ENCODE peak calls at places on chromosomes 6 and 20, in nine cellular contexts. One of them, this sample, is unnamed.

GRCh38 chr20:50746138-50746940 is 15.0 kb downstream of the PARD6B start:
- DNase-seq in RWPE2: no peak
- DNase-seq in keratinocyte: no peak
- DNase-seq in HCT116: no peak
- DNase-seq in CD8-positive, alpha-beta T cell: no peak
- DNase-seq in HFFc6: peak; percentile 41
- DNase-seq in GM13976: no peak
- DNase-seq in cardiac muscle cell: peak; percentile 71
- DNase-seq in A549: no peak
- DNase-seq in this sample: no peak

GRCh38 chr6:15501806-15502450 is 160.9 kb downstream of the DTNBP1 start:
- DNase-seq in RWPE2: no peak
- DNase-seq in keratinocyte: no peak
- DNase-seq in HCT116: no peak
- DNase-seq in CD8-positive, alpha-beta T cell: no peak
- DNase-seq in HFFc6: no peak
- DNase-seq in GM13976: no peak
- DNase-seq in cardiac muscle cell: peak; percentile 95
- DNase-seq in A549: no peak
- DNase-seq in this sample: no peak

GRCh38 chr6:163707385-163708355 is 293.2 kb downstream of the QKI start:
- DNase-seq in RWPE2: no peak
- DNase-seq in keratinocyte: no peak
- DNase-seq in HCT116: no peak
- DNase-seq in CD8-positive, alpha-beta T cell: no peak
- DNase-seq in HFFc6: no peak
- DNase-seq in GM13976: peak; percentile 60
- DNase-seq in cardiac muscle cell: no peak
- DNase-seq in A549: no peak
- DNase-seq in this sample: peak; percentile 57

GRCh38 chr6:39169448-39170344 is 54.7 kb upstream of the SAYSD1 start:
- DNase-seq in RWPE2: no peak
- DNase-seq in keratinocyte: no peak
- DNase-seq in HCT116: no peak
- DNase-seq in CD8-positive, alpha-beta T cell: no peak
- DNase-seq in HFFc6: no peak
- DNase-seq in GM13976: no peak
- DNase-seq in cardiac muscle cell: no peak
- DNase-seq in A549: no peak
- DNase-seq in this sample: no peak

GRCh38 chr6:81531869-81532561 is 220.5 kb downstream of the TENT5A start:
- DNase-seq in RWPE2: no peak
- DNase-seq in keratinocyte: no peak
- DNase-seq in HCT116: no peak
- DNase-seq in CD8-positive, alpha-beta T cell: no peak
- DNase-seq in HFFc6: no peak
- DNase-seq in GM13976: no peak
- DNase-seq in cardiac muscle cell: no peak
- DNase-seq in A549: no peak
- DNase-seq in this sample: no peak

GRCh38 chr20:20276806-20277530 is 90.9 kb upstream of the INSM1 start:
- DNase-seq in RWPE2: no peak
- DNase-seq in keratinocyte: no peak
- DNase-seq in HCT116: no peak
- DNase-seq in CD8-positive, alpha-beta T cell: no peak
- DNase-seq in HFFc6: no peak
- DNase-seq in GM13976: no peak
- DNase-seq in cardiac muscle cell: no peak
- DNase-seq in A549: no peak
- DNase-seq in this sample: no peak

GRCh38 chr6:13454286-13455221 is 32.8 kb downstream of the GFOD1 start:
- DNase-seq in RWPE2: no peak
- DNase-seq in keratinocyte: no peak
- DNase-seq in HCT116: no peak
- DNase-seq in CD8-positive, alpha-beta T cell: peak; percentile 76
- DNase-seq in HFFc6: no peak
- DNase-seq in GM13976: peak; percentile 41
- DNase-seq in cardiac muscle cell: peak; percentile 61
- DNase-seq in A549: no peak
- DNase-seq in this sample: no peak

GRCh38 chr20:41645372-41645771 is 27.2 kb upstream of the CHD6 start:
- DNase-seq in RWPE2: peak; percentile 80
- DNase-seq in keratinocyte: peak; percentile 19
- DNase-seq in HCT116: no peak
- DNase-seq in CD8-positive, alpha-beta T cell: no peak
- DNase-seq in HFFc6: no peak
- DNase-seq in GM13976: no peak
- DNase-seq in cardiac muscle cell: no peak
- DNase-seq in A549: no peak
- DNase-seq in this sample: no peak

GRCh38 chr6:147287869-147288271 is 83.7 kb downstream of the STXBP5 start:
- DNase-seq in RWPE2: no peak
- DNase-seq in keratinocyte: no peak
- DNase-seq in HCT116: peak; percentile 8
- DNase-seq in CD8-positive, alpha-beta T cell: no peak
- DNase-seq in HFFc6: peak; percentile 40
- DNase-seq in GM13976: no peak
- DNase-seq in cardiac muscle cell: peak; percentile 67
- DNase-seq in A549: no peak
- DNase-seq in this sample: no peak

GRCh38 chr20:3753098-3753497 is 14.5 kb downstream of the ADISSP start:
- DNase-seq in RWPE2: no peak
- DNase-seq in keratinocyte: no peak
- DNase-seq in HCT116: peak; percentile 38
- DNase-seq in CD8-positive, alpha-beta T cell: peak; percentile 69
- DNase-seq in HFFc6: peak; percentile 47
- DNase-seq in GM13976: peak; percentile 86
- DNase-seq in cardiac muscle cell: peak; percentile 84
- DNase-seq in A549: peak; percentile 89
- DNase-seq in this sample: peak; percentile 82

GRCh38 chr6:88869263-88870023 is 94.0 kb downstream of the RNGTT start:
- DNase-seq in RWPE2: no peak
- DNase-seq in keratinocyte: no peak
- DNase-seq in HCT116: no peak
- DNase-seq in CD8-positive, alpha-beta T cell: no peak
- DNase-seq in HFFc6: peak; percentile 71
- DNase-seq in GM13976: no peak
- DNase-seq in cardiac muscle cell: no peak
- DNase-seq in A549: no peak
- DNase-seq in this sample: no peak

GRCh38 chr6:136012198-136012884 is 160.8 kb downstream of the PDE7B start:
- DNase-seq in RWPE2: no peak
- DNase-seq in keratinocyte: no peak
- DNase-seq in HCT116: no peak
- DNase-seq in CD8-positive, alpha-beta T cell: no peak
- DNase-seq in HFFc6: peak; percentile 64
- DNase-seq in GM13976: no peak
- DNase-seq in cardiac muscle cell: peak; percentile 90
- DNase-seq in A549: no peak
- DNase-seq in this sample: no peak

DNA sequence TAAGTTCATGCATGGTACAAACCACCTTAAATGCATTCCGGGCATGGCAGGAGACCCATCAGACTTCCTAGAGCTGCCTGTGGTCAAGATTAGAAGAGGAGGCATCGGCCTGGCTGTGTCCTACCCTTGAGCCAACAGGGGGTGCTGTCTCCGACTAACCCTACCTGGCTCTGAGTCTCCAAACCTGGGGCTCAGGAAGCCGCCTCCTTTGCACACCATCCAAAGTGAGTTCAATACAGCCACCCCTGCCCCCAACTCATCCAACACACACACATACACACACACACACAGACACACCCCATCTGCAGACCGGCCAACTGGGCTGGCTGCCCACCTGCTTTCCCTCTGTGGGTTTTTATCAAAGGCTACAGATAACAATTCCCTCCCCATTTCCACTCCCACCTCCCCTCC is 77.0 kb downstream of the JPH2 start:
- DNase-seq in RWPE2: peak; percentile 74
- DNase-seq in keratinocyte: no peak
- DNase-seq in HCT116: no peak
- DNase-seq in CD8-positive, alpha-beta T cell: no peak
- DNase-seq in HFFc6: no peak
- DNase-seq in GM13976: no peak
- DNase-seq in cardiac muscle cell: peak; percentile 74
- DNase-seq in A549: no peak
- DNase-seq in this sample: no peak
- TF ChIP-seq CTCF in RWPE2: peak; percentile 30
- TF ChIP-seq CTCF in keratinocyte: no peak
- TF ChIP-seq CTCF in HCT116: no peak
- TF ChIP-seq CTCF in CD8-positive, alpha-beta T cell: no peak
- TF ChIP-seq CTCF in HFFc6: peak; percentile 60
- TF ChIP-seq CTCF in GM13976: no peak
- TF ChIP-seq CTCF in cardiac muscle cell: peak; percentile 54
- TF ChIP-seq CTCF in A549: no peak
- TF ChIP-seq CTCF in this sample: no peak

DNA sequence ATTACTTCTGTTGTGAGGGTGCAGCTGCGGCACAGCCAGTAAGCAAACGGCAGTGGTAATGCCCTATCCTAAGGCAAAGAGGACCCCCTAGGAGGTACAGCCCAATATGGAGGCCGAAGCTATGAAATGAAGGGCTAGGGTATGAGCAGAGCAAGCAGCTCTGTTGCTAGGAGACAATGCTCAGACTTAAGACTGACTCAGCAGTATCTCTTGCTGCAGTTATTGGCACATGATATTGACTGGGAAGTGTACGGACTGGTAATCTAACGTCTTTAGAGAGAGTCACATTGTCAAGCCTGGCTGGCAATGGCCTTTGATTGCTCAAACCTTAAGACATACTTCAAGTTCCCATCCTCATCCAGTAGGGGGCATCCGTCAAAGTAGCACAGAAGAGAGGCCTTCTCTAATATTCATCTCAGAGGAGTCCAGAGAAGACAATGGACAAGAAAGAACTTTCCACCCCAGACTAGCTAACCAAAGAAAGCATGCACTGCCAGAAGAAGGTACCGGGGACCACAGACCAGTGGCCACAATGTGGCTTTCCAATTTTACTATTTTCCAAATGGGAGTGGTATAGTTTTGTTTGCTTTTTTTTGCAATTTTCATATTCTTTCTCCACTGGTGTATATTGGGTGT is 37.0 kb downstream of the LRFN2 start:
- DNase-seq in RWPE2: no peak
- DNase-seq in keratinocyte: no peak
- DNase-seq in HCT116: peak; percentile 44
- DNase-seq in CD8-positive, alpha-beta T cell: no peak
- DNase-seq in HFFc6: peak; percentile 47
- DNase-seq in GM13976: peak; percentile 50
- DNase-seq in cardiac muscle cell: peak; percentile 67
- DNase-seq in A549: peak; percentile 5
- DNase-seq in this sample: peak; percentile 51
- TF ChIP-seq CTCF in RWPE2: peak; percentile 30
- TF ChIP-seq CTCF in keratinocyte: peak; percentile 54
- TF ChIP-seq CTCF in HCT116: peak; percentile 43
- TF ChIP-seq CTCF in CD8-positive, alpha-beta T cell: peak; percentile 34
- TF ChIP-seq CTCF in HFFc6: peak; percentile 83
- TF ChIP-seq CTCF in GM13976: peak; percentile 58
- TF ChIP-seq CTCF in cardiac muscle cell: peak; percentile 71
- TF ChIP-seq CTCF in A549: peak; percentile 39
- TF ChIP-seq CTCF in this sample: peak; percentile 68

GRCh38 chr6:583116-583515 is 73.8 kb downstream of the HUS1B start:
- DNase-seq in RWPE2: no peak
- DNase-seq in keratinocyte: peak; percentile 25
- DNase-seq in HCT116: no peak
- DNase-seq in CD8-positive, alpha-beta T cell: no peak
- DNase-seq in HFFc6: no peak
- DNase-seq in GM13976: no peak
- DNase-seq in cardiac muscle cell: no peak
- DNase-seq in A549: no peak
- DNase-seq in this sample: no peak

GRCh38 chr6:583639-584038 is 73.3 kb downstream of the HUS1B start:
- DNase-seq in RWPE2: no peak
- DNase-seq in keratinocyte: no peak
- DNase-seq in HCT116: no peak
- DNase-seq in CD8-positive, alpha-beta T cell: no peak
- DNase-seq in HFFc6: no peak
- DNase-seq in GM13976: no peak
- DNase-seq in cardiac muscle cell: no peak
- DNase-seq in A549: no peak
- DNase-seq in this sample: no peak

GRCh38 chr6:582370-582769 is 74.5 kb downstream of the HUS1B start:
- DNase-seq in RWPE2: no peak
- DNase-seq in keratinocyte: no peak
- DNase-seq in HCT116: no peak
- DNase-seq in CD8-positive, alpha-beta T cell: no peak
- DNase-seq in HFFc6: no peak
- DNase-seq in GM13976: no peak
- DNase-seq in cardiac muscle cell: no peak
- DNase-seq in A549: no peak
- DNase-seq in this sample: no peak

DNA sequence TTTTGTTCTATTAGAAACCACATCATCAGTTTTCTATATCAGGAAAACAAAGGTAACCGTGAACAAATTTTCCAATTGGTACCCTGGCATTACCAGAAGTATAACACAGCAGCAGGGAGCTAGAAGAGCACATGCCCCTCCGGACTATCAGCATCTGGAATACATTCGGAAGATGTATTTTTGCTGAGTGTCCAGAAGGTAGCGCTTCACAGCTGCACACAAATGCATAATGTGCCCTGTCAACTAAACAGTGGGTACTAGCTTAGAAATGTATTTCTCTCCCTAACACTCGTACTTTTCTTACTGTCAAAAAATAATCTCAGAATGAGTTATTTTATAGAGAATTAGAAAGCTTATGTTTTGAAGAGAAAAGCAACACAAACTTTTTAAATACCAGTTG is 77.6 kb downstream of the HUS1B start:
- DNase-seq in RWPE2: no peak
- DNase-seq in keratinocyte: no peak
- DNase-seq in HCT116: no peak
- DNase-seq in CD8-positive, alpha-beta T cell: no peak
- DNase-seq in HFFc6: peak; percentile 12
- DNase-seq in GM13976: no peak
- DNase-seq in cardiac muscle cell: peak; percentile 27
- DNase-seq in A549: peak; percentile 10
- DNase-seq in this sample: no peak
- TF ChIP-seq CTCF in RWPE2: peak; percentile 35
- TF ChIP-seq CTCF in keratinocyte: peak; percentile 19
- TF ChIP-seq CTCF in HCT116: peak; percentile 21
- TF ChIP-seq CTCF in CD8-positive, alpha-beta T cell: no peak
- TF ChIP-seq CTCF in HFFc6: peak; percentile 68
- TF ChIP-seq CTCF in GM13976: no peak
- TF ChIP-seq CTCF in cardiac muscle cell: peak; percentile 28
- TF ChIP-seq CTCF in A549: peak; percentile 37
- TF ChIP-seq CTCF in this sample: no peak

DNA sequence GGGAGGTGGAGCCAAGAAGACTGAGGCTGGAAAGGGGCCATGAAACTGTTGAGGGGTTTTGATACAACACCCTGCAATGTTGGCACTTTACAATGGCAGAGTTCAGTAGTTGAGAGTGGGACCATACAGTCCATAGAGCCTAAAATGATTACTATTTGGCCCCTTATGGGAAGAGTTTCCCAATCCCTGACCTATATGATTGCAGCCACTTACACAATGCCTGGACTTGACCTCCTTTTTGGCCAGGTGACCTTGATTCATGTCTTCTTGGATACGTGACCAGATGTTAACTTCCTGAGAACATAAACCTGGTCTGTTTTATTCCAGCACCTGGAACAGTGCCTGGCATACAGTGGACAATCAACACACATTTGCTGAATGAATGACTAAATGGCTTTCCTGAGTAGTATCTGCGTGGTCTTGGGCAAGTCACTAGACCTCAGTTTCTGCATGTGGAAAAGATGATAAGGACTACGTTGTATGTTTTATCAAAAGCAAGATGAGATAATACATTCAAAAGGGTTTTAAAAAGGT is 58.4 kb downstream of the NOX3 start:
- DNase-seq in RWPE2: no peak
- DNase-seq in keratinocyte: no peak
- DNase-seq in HCT116: no peak
- DNase-seq in CD8-positive, alpha-beta T cell: no peak
- DNase-seq in HFFc6: no peak
- DNase-seq in GM13976: no peak
- DNase-seq in cardiac muscle cell: no peak
- DNase-seq in A549: no peak
- DNase-seq in this sample: no peak
- TF ChIP-seq CTCF in RWPE2: no peak
- TF ChIP-seq CTCF in keratinocyte: no peak
- TF ChIP-seq CTCF in HCT116: no peak
- TF ChIP-seq CTCF in CD8-positive, alpha-beta T cell: no peak
- TF ChIP-seq CTCF in HFFc6: no peak
- TF ChIP-seq CTCF in GM13976: no peak
- TF ChIP-seq CTCF in cardiac muscle cell: no peak
- TF ChIP-seq CTCF in A549: no peak
- TF ChIP-seq CTCF in this sample: no peak